ENCODE peak calls at places on chromosome 17, in ten cellular contexts. V, O, T, J, A, H, G, W, M and F are unnamed samples.

GRCh38 chr17:17355426-17355825 is 52.3 kb downstream of the NT5M start:
- ATAC-seq in V (no peak), O (no peak), T (no peak), J (no peak), A (no peak), H (no peak), G (no peak), W (no peak), M (no peak), F (no peak)

GRCh38 chr17:65855245-65855644 is 293.8 kb upstream of the AXIN2 start:
- ATAC-seq in V (no peak), O (peak; percentile 73), T (no peak), J (no peak), A (no peak), H (no peak), G (no peak), W (no peak), M (no peak), F (peak; percentile 88)

GRCh38 chr17:40341808-40342574 is 22.5 kb downstream of the GJD3 start:
- ATAC-seq in V (no peak), O (peak; percentile 48), T (no peak), J (peak; percentile 73), A (peak; percentile 3), H (peak; percentile 56), G (peak; percentile 68), W (peak; percentile 1), M (no peak), F (peak; percentile 47)

GRCh38 chr17:45222273-45222993 is 748 bp downstream of the FMNL1 start:
- ATAC-seq in V (no peak), O (no peak), T (peak; percentile 20), J (no peak), A (peak; percentile 31), H (no peak), G (no peak), W (no peak), M (no peak), F (no peak)

GRCh38 chr17:76481091-76481655 is 13.8 kb downstream of the AANAT start:
- ATAC-seq in V (peak; percentile 50), O (no peak), T (no peak), J (peak; percentile 42), A (peak; percentile 84), H (no peak), G (peak; percentile 56), W (no peak), M (no peak), F (peak; percentile 17)

GRCh38 chr17:78717431-78717980 is 64.6 kb downstream of the CYTH1 start:
- ATAC-seq in V (no peak), O (peak; percentile 82), T (no peak), J (peak; percentile 79), A (no peak), H (peak; percentile 68), G (peak; percentile 65), W (no peak), M (no peak), F (peak; percentile 40)

GRCh38 chr17:38728290-38728831 is 1.8 kb upstream of the CISD3 start:
- ATAC-seq in V (peak; percentile 62), O (no peak), T (peak; percentile 8), J (no peak), A (peak; percentile 25), H (no peak), G (no peak), W (peak; percentile 4), M (peak; percentile 54), F (no peak)

GRCh38 chr17:41635121-41636097 is 11.0 kb upstream of the KRT17 start:
- ATAC-seq in V (no peak), O (no peak), T (no peak), J (peak; percentile 69), A (peak; percentile 6), H (peak; percentile 42), G (peak; percentile 29), W (no peak), M (no peak), F (peak; percentile 52)

GRCh38 chr17:67108411-67108810 is 64.1 kb downstream of the CACNG1 start:
- ATAC-seq in V (no peak), O (no peak), T (no peak), J (no peak), A (no peak), H (no peak), G (no peak), W (no peak), M (no peak), F (no peak)

GRCh38 chr17:57834146-57834741 is 15.6 kb downstream of the MRPS23 start:
- ATAC-seq in V (no peak), O (peak; percentile 90), T (peak; percentile 43), J (no peak), A (no peak), H (peak; percentile 20), G (no peak), W (peak; percentile 22), M (no peak), F (peak; percentile 71)

GRCh38 chr17:43758497-43759174 is at the start of gene SOST:
- ATAC-seq in V (no peak), O (no peak), T (no peak), J (no peak), A (no peak), H (no peak), G (no peak), W (no peak), M (no peak), F (peak; percentile 8)